ENCODE peak calls at places on chromosomes 12 and 14, in ten cellular contexts. D, E, Y, L, T, S, X, C, I and B are unnamed samples.

GRCh38 chr12:11827096-11827841 is 177.8 kb downstream of the ETV6 start:
- DNase-seq in I (no peak), T (no peak), E (no peak), S (no peak), Y (peak; percentile 27), L (no peak), D (no peak), X (no peak), C (no peak), B (no peak)

GRCh38 chr14:22123188-22123560 is 449.6 kb upstream of the OR4E1 start:
- DNase-seq in I (no peak), C (no peak), D (no peak), E (no peak), X (no peak), L (no peak), Y (no peak), S (no peak), T (no peak), B (no peak)

GRCh38 chr14:26859483-26859882 is 261.6 kb upstream of the NOVA1 start:
- DNase-seq in Y (no peak), E (no peak), T (no peak), C (no peak), S (no peak), L (no peak), I (no peak), X (no peak), D (no peak), B (no peak)

GRCh38 chr12:111311011-111311410 is 57.9 kb downstream of the PHETA1 start:
- DNase-seq in I (no peak), T (no peak), Y (no peak), E (no peak), C (no peak), S (no peak), X (no peak), L (no peak), D (no peak), B (no peak)

GRCh38 chr12:3670083-3670620 is 82.8 kb downstream of the CRACR2A start:
- DNase-seq in Y (no peak), E (no peak), L (no peak), X (no peak), I (no peak), C (no peak), T (no peak), S (no peak), D (no peak), B (no peak)

GRCh38 chr12:67794151-67794550 is 145.6 kb downstream of the DYRK2 start:
- DNase-seq in S (no peak), I (no peak), L (no peak), T (no peak), D (no peak), E (no peak), Y (no peak), C (no peak), X (no peak), B (no peak)

GRCh38 chr14:22180045-22180444 is 409.0 kb downstream of the DAD1 start:
- DNase-seq in T (no peak), D (no peak), E (no peak), S (no peak), C (no peak), X (no peak), L (no peak), I (no peak), Y (no peak), B (no peak)

GRCh38 chr12:11658796-11659195 is 9.3 kb downstream of the ETV6 start:
- DNase-seq in E (no peak), I (no peak), S (no peak), L (no peak), Y (no peak), X (no peak), C (no peak), T (no peak), D (no peak), B (no peak)

GRCh38 chr14:73368621-73369020 is 89.7 kb downstream of the NUMB start:
- DNase-seq in D (no peak), L (no peak), X (no peak), Y (no peak), T (no peak), C (no peak), I (no peak), E (no peak), S (no peak), B (no peak)

GRCh38 chr12:76272292-76272691 is 75.9 kb downstream of the BBS10 start:
- DNase-seq in D (no peak), I (no peak), Y (no peak), T (no peak), S (no peak), E (peak; percentile 71), L (no peak), C (no peak), X (no peak), B (no peak)

GRCh38 chr12:127052491-127053232 is 1214.3 kb upstream of the TMEM132C start:
- DNase-seq in S (no peak), T (no peak), I (peak; percentile 33), E (no peak), C (no peak), X (no peak), Y (no peak), L (no peak), D (peak; percentile 94), B (no peak)

GRCh38 chr12:114703060-114703493 is 19.1 kb upstream of the TBX3 start:
- DNase-seq in C (no peak), I (no peak), D (no peak), Y (no peak), L (no peak), E (no peak), T (no peak), S (no peak), X (no peak), B (no peak)

GRCh38 chr14:88194531-88194930 is 128.5 kb downstream of the KCNK10 start:
- DNase-seq in S (no peak), T (no peak), Y (no peak), L (no peak), X (no peak), C (no peak), E (no peak), D (no peak), I (peak; percentile 19), B (no peak)

GRCh38 chr14:93912785-93913184 is 14.4 kb upstream of the FAM181A start:
- DNase-seq in L (no peak), C (no peak), I (no peak), X (no peak), Y (no peak), D (no peak), T (no peak), S (no peak), E (no peak), B (no peak)

GRCh38 chr12:11761869-11762567 is 112.5 kb downstream of the ETV6 start:
- DNase-seq in X (no peak), C (peak; percentile 28), Y (no peak), I (no peak), E (no peak), S (no peak), T (no peak), L (no peak), D (no peak), B (no peak)

GRCh38 chr12:9829990-9830389 is 2.7 kb downstream of the KLRF1 start:
- DNase-seq in Y (no peak), C (no peak), E (no peak), X (no peak), D (no peak), S (no peak), L (no peak), I (no peak), T (no peak), B (no peak)
- H3K4me3 ChIP-seq in Y (no peak overlapping the region), C (no peak overlapping the region), E (no peak overlapping the region), X (no peak overlapping the region), D (no peak overlapping the region), S (no peak overlapping the region), L (no peak overlapping the region), I (no peak overlapping the region), T (no peak overlapping the region), B (no peak overlapping the region)

GRCh38 chr12:96336489-96336888 is 63.8 kb downstream of the CDK17 start:
- DNase-seq in Y (no peak), X (no peak), T (no peak), D (no peak), S (no peak), I (no peak), C (no peak), E (no peak), L (no peak), B (no peak)
- TF ChIP-seq POLR2A in Y (no peak), X (no peak), T (no peak), D (no peak), S (no peak), I (no peak), C (no peak), E (no peak), L (no peak), B (no peak)

DNA sequence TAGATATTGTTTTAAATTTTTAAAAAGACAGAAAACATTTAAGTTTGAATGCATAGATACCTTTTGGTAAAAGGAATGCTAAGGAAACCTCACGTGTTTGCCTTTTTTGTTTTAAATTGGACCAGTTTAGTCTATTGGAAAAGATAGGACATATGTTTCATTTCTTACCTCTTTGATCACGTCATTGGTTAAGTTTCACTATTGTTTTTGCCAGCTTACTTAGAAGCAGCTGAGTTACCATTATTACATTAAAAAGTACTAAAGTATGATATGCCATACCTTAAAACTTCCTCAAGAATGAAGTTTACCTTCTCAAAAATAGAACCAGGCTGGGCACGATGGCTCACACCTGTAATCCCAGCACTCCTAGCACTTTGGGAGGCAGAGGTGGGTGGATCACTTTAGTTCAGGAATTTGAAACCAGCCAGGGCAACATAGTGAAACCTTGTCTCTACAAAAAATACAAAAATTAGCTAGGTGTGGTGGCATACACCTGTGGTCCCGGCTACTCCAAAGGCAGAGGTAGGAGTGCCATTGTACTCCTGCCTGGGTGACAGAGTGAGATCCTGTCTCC is 54.4 kb downstream of the SRGAP1 start:
- DNase-seq in T (no peak), C (no peak), D (no peak), S (no peak), Y (no peak), X (no peak), L (no peak), E (no peak), I (no peak), B (no peak)
- H3K4me3 ChIP-seq in T (no peak overlapping the region), C (no peak overlapping the region), D (no peak overlapping the region), S (no peak overlapping the region), Y (no peak overlapping the region), X (no peak overlapping the region), L (no peak overlapping the region), E (no peak overlapping the region), I (no peak overlapping the region), B (no peak overlapping the region)

DNA sequence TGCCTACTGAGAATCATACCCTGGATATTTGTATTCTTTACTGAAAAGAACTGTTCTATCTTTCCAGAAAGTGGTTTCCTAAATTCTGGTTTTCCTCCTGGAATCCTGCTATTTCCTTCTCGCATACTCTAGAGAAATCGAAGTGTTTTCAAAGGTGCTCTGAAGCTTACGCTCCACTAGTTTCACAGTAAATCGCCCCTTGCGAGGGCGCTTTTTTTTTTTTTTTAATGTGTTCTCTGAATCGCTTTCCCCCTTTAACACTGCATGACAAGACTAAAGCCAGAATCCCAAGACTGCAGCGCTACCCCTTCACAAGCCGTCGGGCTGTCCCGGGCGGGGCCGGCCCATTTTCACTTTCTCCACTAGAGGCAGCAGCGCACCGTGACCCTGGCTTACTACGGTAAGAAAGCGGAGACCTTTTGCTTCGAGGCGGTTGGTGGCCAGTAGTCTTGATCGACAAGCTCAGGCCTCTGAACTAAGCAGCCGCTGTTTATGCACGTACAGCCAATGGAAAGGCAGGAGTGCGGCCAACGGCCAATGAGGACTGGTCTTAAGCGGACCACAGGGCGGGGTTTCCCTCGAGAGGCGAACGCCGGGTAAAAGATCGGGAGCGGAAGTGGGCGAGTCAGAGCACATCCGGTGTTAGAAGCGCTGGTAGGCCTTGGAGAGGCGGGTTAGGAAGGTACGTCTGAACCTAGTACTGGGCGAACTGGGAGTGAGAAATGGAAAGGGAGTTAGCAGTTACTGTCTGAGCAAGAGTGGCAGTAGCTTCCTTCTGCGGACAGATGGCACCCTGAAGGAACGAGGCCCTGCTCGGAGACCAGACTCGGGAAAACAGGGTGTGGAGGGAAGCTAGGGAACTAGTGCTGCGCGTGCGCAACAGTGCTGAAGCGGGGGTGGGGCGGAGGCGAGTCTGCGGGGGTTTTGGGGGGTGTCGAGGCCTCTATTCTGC is at the start of gene TMBIM6:
- DNase-seq in C (peak; percentile 100), I (peak; percentile 100), D (peak; percentile 100), X (peak; percentile 98), Y (peak; percentile 100), E (peak; percentile 100), T (peak; percentile 99), L (peak; percentile 100), S (peak; percentile 99), B (peak; percentile 100)
- TF ChIP-seq POLR2A in C (peak; percentile 98), I (peak; percentile 97), D (peak; percentile 93), X (peak; percentile 99), Y (peak; percentile 100), E (peak; percentile 99), T (peak; percentile 64), L (peak; percentile 99), S (peak; percentile 100), B (peak; percentile 99)